ENCODE peak calls at places on chromosome 6, in six cellular contexts. U, F, E, D, H and K are unnamed samples.

GRCh38 chr6:143872211-143872610 is 7.9 kb downstream of the ZC2HC1B start:
- DNase-seq in F (no peak), D (no peak), E (no peak), H (no peak), U (no peak), K (peak; percentile 1)

GRCh38 chr6:37741757-37742400 is 44.2 kb upstream of the MDGA1 start:
- DNase-seq in H (no peak), E (no peak), D (no peak), U (peak; percentile 55), F (peak; percentile 22), K (no peak)

GRCh38 chr6:131909408-131910218 is 41.6 kb downstream of the CCN2 start:
- DNase-seq in E (peak; percentile 47), H (peak; percentile 39), D (no peak), F (peak; percentile 63), U (peak; percentile 73), K (no peak)

GRCh38 chr6:39848171-39848570 is 56.0 kb downstream of the DAAM2 start:
- DNase-seq in F (no peak), H (no peak), U (no peak), D (no peak), E (no peak), K (no peak)

GRCh38 chr6:89597372-89597771 is 41.2 kb downstream of the LYRM2 start:
- DNase-seq in D (no peak), H (no peak), E (no peak), F (no peak), U (no peak), K (no peak)

GRCh38 chr6:125301435-125302391 is at the start of gene HDDC2:
- DNase-seq in D (no peak), E (no peak), H (peak; percentile 24), U (peak; percentile 70), F (peak; percentile 60), K (peak; percentile 27)

GRCh38 chr6:163252132-163252729 is 162.3 kb upstream of the QKI start:
- DNase-seq in D (no peak), H (no peak), U (no peak), F (no peak), E (no peak), K (no peak)

GRCh38 chr6:158033751-158034702 is 52.4 kb downstream of the SYNJ2 start:
- DNase-seq in E (no peak), U (no peak), F (peak; percentile 84), D (no peak), H (no peak), K (no peak)

GRCh38 chr6:162313922-162314660 is 413.5 kb downstream of the PRKN start:
- DNase-seq in D (no peak), F (no peak), H (no peak), E (no peak), U (no peak), K (no peak)

GRCh38 chr6:27290065-27290849 is 21.8 kb downstream of the POM121L2 start:
- DNase-seq in D (no peak), E (no peak), U (peak; percentile 35), F (peak; percentile 78), H (no peak), K (no peak)

GRCh38 chr6:36443498-36443844 is 671 bp downstream of the KCTD20 start:
- DNase-seq in F (no peak), E (no peak), U (no peak), D (no peak), H (no peak), K (no peak)

DNA sequence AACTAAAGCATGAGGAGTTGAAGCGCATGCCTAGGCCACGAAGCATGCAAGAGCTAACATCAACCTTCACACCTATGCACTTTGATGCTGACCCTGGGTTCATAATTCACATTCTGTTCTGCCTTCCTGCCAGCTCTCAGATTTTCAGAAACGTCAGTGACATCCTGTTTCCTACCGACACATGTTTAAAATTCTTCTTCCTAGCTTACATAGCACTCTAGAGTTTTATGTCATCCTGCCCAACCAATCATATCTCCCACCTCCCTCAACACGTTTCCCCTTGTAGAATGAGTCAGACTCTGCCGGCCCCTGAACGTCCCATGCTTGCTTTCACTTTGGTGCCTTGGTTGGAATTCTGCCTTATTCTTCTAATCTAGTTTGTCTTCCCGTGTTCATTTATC is 97.1 kb upstream of the MAP7 start:
- DNase-seq in D (no peak), H (peak; percentile 8), F (no peak), E (peak; percentile 86), U (no peak), K (peak; percentile 71)
- H3K4me3 ChIP-seq in D (no peak overlapping the region), H (peak overlapping the region; percentile 45), F (no peak overlapping the region), E (peak overlapping the region; percentile 47), U (no peak overlapping the region), K (no peak overlapping the region)

DNA sequence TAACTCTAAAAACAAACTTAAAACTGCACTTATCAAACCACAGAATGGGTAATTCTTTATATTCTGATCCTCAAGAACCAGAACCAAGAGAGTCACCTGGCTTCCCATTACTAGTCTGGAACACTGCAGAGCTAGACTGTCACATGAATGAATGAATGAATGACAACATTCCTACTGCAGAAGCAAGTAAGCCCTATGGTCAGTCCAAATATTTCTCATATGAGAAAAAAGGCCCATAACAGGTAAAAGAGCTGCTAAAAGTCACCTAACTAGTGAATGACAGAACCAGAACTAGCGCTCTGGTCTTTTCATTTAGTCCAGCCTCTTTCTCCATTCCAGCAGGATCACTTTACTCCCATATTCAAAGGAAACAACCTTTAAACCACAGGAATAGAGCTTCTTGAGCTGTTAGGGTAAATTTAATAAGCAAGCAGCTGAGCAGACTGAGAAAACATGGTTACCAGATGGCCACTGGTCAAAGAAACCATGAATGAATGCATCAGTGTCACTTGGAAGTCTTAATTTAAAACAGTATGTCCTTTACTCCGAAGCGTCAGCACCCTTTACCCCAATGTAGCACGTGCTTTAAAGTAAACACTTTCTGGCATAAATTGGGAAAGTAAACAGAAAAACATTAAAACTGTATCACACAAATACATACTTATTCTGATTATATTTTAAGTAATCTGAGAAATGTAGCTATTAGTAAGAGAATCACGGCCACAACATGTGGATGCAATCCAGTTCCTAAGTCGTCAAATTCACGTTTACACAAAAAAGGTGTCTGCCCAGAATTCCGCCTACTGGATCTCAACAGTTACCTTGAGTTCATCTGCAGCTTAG is 1.4 kb downstream of the PREP start:
- DNase-seq in E (no peak), D (no peak), U (no peak), H (no peak), F (no peak), K (no peak)
- H3K4me3 ChIP-seq in E (peak overlapping the region; percentile 95), D (peak overlapping the region; percentile 89), U (peak overlapping the region; percentile 86), H (peak overlapping the region; percentile 79), F (peak overlapping the region; percentile 94), K (peak overlapping the region; percentile 94)

DNA sequence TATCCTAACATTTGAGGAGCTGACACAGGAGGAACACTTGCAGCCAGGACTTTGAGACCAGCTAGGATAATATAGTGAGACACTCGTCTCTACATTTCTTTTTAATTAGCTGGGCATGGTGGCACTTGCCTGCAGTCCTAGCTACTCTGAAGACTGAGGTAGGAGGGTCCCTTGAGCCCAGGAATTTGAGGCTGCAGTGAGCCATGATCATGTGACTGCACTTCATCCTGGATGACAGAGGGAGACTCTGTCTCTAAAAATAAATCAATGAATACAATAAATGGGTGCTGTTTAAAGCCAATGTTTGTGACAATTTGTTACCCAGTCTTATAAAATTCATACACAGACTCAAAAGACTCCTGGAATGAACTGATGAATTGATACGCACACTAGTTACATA is 1.8 kb upstream of the HLA-G start:
- DNase-seq in H (no peak), D (no peak), U (no peak), E (no peak), F (no peak), K (no peak)
- H3K4me3 ChIP-seq in H (no peak overlapping the region), D (no peak overlapping the region), U (no peak overlapping the region), E (no peak overlapping the region), F (no peak overlapping the region), K (no peak overlapping the region)

DNA sequence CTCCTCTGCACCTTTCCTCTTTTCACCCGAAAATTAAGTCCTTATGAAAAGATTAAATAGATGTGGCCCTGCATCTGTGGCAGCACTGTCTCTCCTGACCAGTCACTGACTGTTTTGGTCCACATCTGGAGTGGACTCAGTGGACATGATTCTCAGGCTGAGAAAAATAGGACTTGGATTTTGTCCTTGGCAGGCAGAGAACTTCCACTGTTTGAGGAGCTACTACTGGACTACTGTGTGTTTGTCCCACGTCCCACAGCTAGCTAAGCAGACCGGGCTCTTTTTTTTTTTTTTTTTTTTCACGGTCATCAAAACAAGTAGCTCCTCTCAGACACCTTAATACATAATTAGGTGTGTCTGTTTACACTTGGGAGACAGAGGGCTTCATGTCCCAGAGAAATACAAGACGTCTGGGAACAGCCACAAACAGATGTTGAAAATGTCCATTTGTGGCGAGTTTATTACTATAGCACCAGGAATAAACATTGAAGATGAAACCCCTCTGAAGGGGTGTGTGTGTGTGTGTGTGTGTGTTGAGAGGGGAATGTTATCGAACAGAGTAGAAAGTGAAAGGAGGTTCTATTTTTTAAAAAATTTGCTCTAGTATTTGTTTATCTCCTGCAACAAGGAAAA is 155.0 kb upstream of the SUPT3H start:
- DNase-seq in E (no peak), H (no peak), U (no peak), F (no peak), D (no peak), K (no peak)
- H3K4me3 ChIP-seq in E (peak overlapping the region; percentile 46), H (no peak overlapping the region), U (no peak overlapping the region), F (no peak overlapping the region), D (peak overlapping the region; percentile 8), K (peak overlapping the region; percentile 14)